ENCODE peak calls at places on chromosomes 7 and 10, in ten cellular contexts. One of them, this sample, is unnamed.

GRCh38 chr7:153628825-153629224 is 423.4 kb upstream of the DPP6 start:
- DNase-seq in cardiac fibroblast: no peak
- DNase-seq in vagina: no peak
- DNase-seq in adrenal gland: no peak
- DNase-seq in neural progenitor cell: no peak
- DNase-seq in K562: no peak
- DNase-seq in A549: no peak
- DNase-seq in cardiac muscle cell: no peak
- DNase-seq in right lobe of liver: no peak
- DNase-seq in pancreas: no peak
- DNase-seq in this sample: no peak

GRCh38 chr10:12625393-12626023 is 276.2 kb downstream of the CAMK1D start:
- DNase-seq in adrenal gland: no peak
- DNase-seq in vagina: no peak
- DNase-seq in cardiac muscle cell: no peak
- DNase-seq in cardiac fibroblast: no peak
- DNase-seq in pancreas: no peak
- DNase-seq in A549: no peak
- DNase-seq in right lobe of liver: no peak
- DNase-seq in K562: no peak
- DNase-seq in neural progenitor cell: no peak
- DNase-seq in this sample: no peak

GRCh38 chr7:4820405-4820967 is 41.3 kb downstream of the PAPOLB start:
- DNase-seq in adrenal gland: no peak
- DNase-seq in vagina: no peak
- DNase-seq in neural progenitor cell: no peak
- DNase-seq in cardiac fibroblast: no peak
- DNase-seq in A549: no peak
- DNase-seq in right lobe of liver: no peak
- DNase-seq in K562: no peak
- DNase-seq in cardiac muscle cell: no peak
- DNase-seq in pancreas: no peak
- DNase-seq in this sample: no peak

GRCh38 chr10:93954726-93955363 is 38.9 kb upstream of the PLCE1 start:
- DNase-seq in neural progenitor cell: no peak
- DNase-seq in right lobe of liver: no peak
- DNase-seq in pancreas: no peak
- DNase-seq in cardiac fibroblast: no peak
- DNase-seq in A549: no peak
- DNase-seq in vagina: no peak
- DNase-seq in adrenal gland: no peak
- DNase-seq in cardiac muscle cell: no peak
- DNase-seq in K562: no peak
- DNase-seq in this sample: peak; percentile 8

GRCh38 chr10:15455456-15455855 is 84.4 kb upstream of the FAM171A1 start:
- DNase-seq in adrenal gland: no peak
- DNase-seq in neural progenitor cell: no peak
- DNase-seq in pancreas: no peak
- DNase-seq in right lobe of liver: no peak
- DNase-seq in K562: peak; percentile 33
- DNase-seq in vagina: no peak
- DNase-seq in A549: no peak
- DNase-seq in cardiac muscle cell: no peak
- DNase-seq in cardiac fibroblast: no peak
- DNase-seq in this sample: no peak

GRCh38 chr7:158121441-158122045 is 466.1 kb downstream of the PTPRN2 start:
- DNase-seq in adrenal gland: no peak
- DNase-seq in cardiac fibroblast: no peak
- DNase-seq in vagina: no peak
- DNase-seq in right lobe of liver: no peak
- DNase-seq in pancreas: no peak
- DNase-seq in neural progenitor cell: no peak
- DNase-seq in K562: no peak
- DNase-seq in A549: no peak
- DNase-seq in cardiac muscle cell: no peak
- DNase-seq in this sample: no peak

GRCh38 chr10:133115453-133115842 is 27.7 kb downstream of the ADGRA1 start:
- DNase-seq in A549: no peak
- DNase-seq in right lobe of liver: no peak
- DNase-seq in adrenal gland: no peak
- DNase-seq in K562: no peak
- DNase-seq in vagina: no peak
- DNase-seq in pancreas: no peak
- DNase-seq in neural progenitor cell: no peak
- DNase-seq in cardiac fibroblast: no peak
- DNase-seq in cardiac muscle cell: no peak
- DNase-seq in this sample: no peak

GRCh38 chr7:682810-683209 is 43.7 kb upstream of the DNAAF5 start:
- DNase-seq in cardiac muscle cell: no peak
- DNase-seq in right lobe of liver: no peak
- DNase-seq in neural progenitor cell: no peak
- DNase-seq in adrenal gland: no peak
- DNase-seq in vagina: no peak
- DNase-seq in pancreas: no peak
- DNase-seq in K562: no peak
- DNase-seq in cardiac fibroblast: no peak
- DNase-seq in A549: no peak
- DNase-seq in this sample: no peak

GRCh38 chr7:50728184-50728583 is 54.5 kb downstream of the GRB10 start:
- DNase-seq in A549: no peak
- DNase-seq in cardiac fibroblast: peak; percentile 68
- DNase-seq in vagina: no peak
- DNase-seq in adrenal gland: no peak
- DNase-seq in cardiac muscle cell: peak; percentile 69
- DNase-seq in pancreas: no peak
- DNase-seq in right lobe of liver: no peak
- DNase-seq in K562: no peak
- DNase-seq in neural progenitor cell: no peak
- DNase-seq in this sample: peak; percentile 73

GRCh38 chr7:132446666-132447217 is 129.5 kb downstream of the PLXNA4 start:
- DNase-seq in pancreas: no peak
- DNase-seq in A549: no peak
- DNase-seq in cardiac fibroblast: no peak
- DNase-seq in right lobe of liver: no peak
- DNase-seq in neural progenitor cell: no peak
- DNase-seq in K562: no peak
- DNase-seq in vagina: no peak
- DNase-seq in adrenal gland: no peak
- DNase-seq in cardiac muscle cell: no peak
- DNase-seq in this sample: no peak

GRCh38 chr7:70390251-70390650 is 741.7 kb upstream of the GALNT17 start:
- DNase-seq in cardiac muscle cell: no peak
- DNase-seq in cardiac fibroblast: no peak
- DNase-seq in vagina: no peak
- DNase-seq in A549: no peak
- DNase-seq in adrenal gland: no peak
- DNase-seq in right lobe of liver: no peak
- DNase-seq in pancreas: no peak
- DNase-seq in K562: no peak
- DNase-seq in neural progenitor cell: no peak
- DNase-seq in this sample: no peak

GRCh38 chr10:100634034-100634433 is 98.3 kb downstream of the HIF1AN start:
- DNase-seq in right lobe of liver: no peak
- DNase-seq in cardiac fibroblast: no peak
- DNase-seq in neural progenitor cell: no peak
- DNase-seq in K562: no peak
- DNase-seq in vagina: no peak
- DNase-seq in pancreas: no peak
- DNase-seq in adrenal gland: no peak
- DNase-seq in cardiac muscle cell: no peak
- DNase-seq in A549: no peak
- DNase-seq in this sample: no peak

GRCh38 chr10:100636848-100637553 is 101.3 kb downstream of the HIF1AN start:
- DNase-seq in K562: peak; percentile 37
- DNase-seq in pancreas: no peak
- DNase-seq in vagina: no peak
- DNase-seq in A549: no peak
- DNase-seq in right lobe of liver: no peak
- DNase-seq in adrenal gland: no peak
- DNase-seq in cardiac muscle cell: no peak
- DNase-seq in neural progenitor cell: no peak
- DNase-seq in cardiac fibroblast: no peak
- DNase-seq in this sample: no peak

GRCh38 chr10:100642295-100642994 is 102.9 kb upstream of the PAX2 start:
- DNase-seq in cardiac fibroblast: no peak
- DNase-seq in adrenal gland: no peak
- DNase-seq in pancreas: no peak
- DNase-seq in K562: no peak
- DNase-seq in right lobe of liver: no peak
- DNase-seq in vagina: no peak
- DNase-seq in cardiac muscle cell: no peak
- DNase-seq in A549: no peak
- DNase-seq in neural progenitor cell: peak; percentile 33
- DNase-seq in this sample: no peak

GRCh38 chr10:100632027-100632426 is 96.3 kb downstream of the HIF1AN start:
- DNase-seq in cardiac muscle cell: no peak
- DNase-seq in pancreas: no peak
- DNase-seq in cardiac fibroblast: no peak
- DNase-seq in K562: no peak
- DNase-seq in neural progenitor cell: no peak
- DNase-seq in vagina: no peak
- DNase-seq in right lobe of liver: no peak
- DNase-seq in adrenal gland: no peak
- DNase-seq in A549: no peak
- DNase-seq in this sample: no peak

GRCh38 chr10:100637785-100638184 is 102.0 kb downstream of the HIF1AN start:
- DNase-seq in adrenal gland: no peak
- DNase-seq in vagina: no peak
- DNase-seq in A549: peak; percentile 67
- DNase-seq in K562: peak; percentile 58
- DNase-seq in cardiac fibroblast: no peak
- DNase-seq in neural progenitor cell: peak; percentile 85
- DNase-seq in cardiac muscle cell: peak; percentile 23
- DNase-seq in right lobe of liver: no peak
- DNase-seq in pancreas: no peak
- DNase-seq in this sample: no peak
- TF ChIP-seq CTCF in adrenal gland: peak; percentile 17
- TF ChIP-seq CTCF in vagina: no peak
- TF ChIP-seq CTCF in A549: peak; percentile 41
- TF ChIP-seq CTCF in K562: peak; percentile 65
- TF ChIP-seq CTCF in cardiac fibroblast: peak; percentile 67
- TF ChIP-seq CTCF in neural progenitor cell: peak; percentile 73
- TF ChIP-seq CTCF in cardiac muscle cell: peak; percentile 48
- TF ChIP-seq CTCF in right lobe of liver: peak; percentile 24
- TF ChIP-seq CTCF in pancreas: no peak
- TF ChIP-seq CTCF in this sample: peak; percentile 44

GRCh38 chr10:130108934-130109604 is 1.6 kb downstream of the C10orf143 start:
- DNase-seq in cardiac fibroblast: no peak
- DNase-seq in K562: no peak
- DNase-seq in vagina: no peak
- DNase-seq in A549: no peak
- DNase-seq in right lobe of liver: no peak
- DNase-seq in neural progenitor cell: no peak
- DNase-seq in cardiac muscle cell: no peak
- DNase-seq in adrenal gland: no peak
- DNase-seq in pancreas: no peak
- DNase-seq in this sample: no peak

GRCh38 chr10:130110236-130111114 is at the start of gene C10orf143:
- DNase-seq in neural progenitor cell: peak; percentile 98
- DNase-seq in cardiac fibroblast: peak; percentile 98
- DNase-seq in vagina: peak; percentile 97
- DNase-seq in pancreas: peak; percentile 99
- DNase-seq in adrenal gland: peak; percentile 98
- DNase-seq in A549: peak; percentile 91
- DNase-seq in right lobe of liver: peak; percentile 99
- DNase-seq in K562: peak; percentile 95
- DNase-seq in cardiac muscle cell: peak; percentile 98
- DNase-seq in this sample: peak; percentile 98

GRCh38 chr10:130109796-130110235 is 814 bp downstream of the C10orf143 start:
- DNase-seq in cardiac fibroblast: peak; percentile 94
- DNase-seq in pancreas: peak; percentile 70
- DNase-seq in K562: peak; percentile 37
- DNase-seq in adrenal gland: peak; percentile 89
- DNase-seq in right lobe of liver: peak; percentile 71
- DNase-seq in vagina: no peak
- DNase-seq in cardiac muscle cell: peak; percentile 93
- DNase-seq in A549: peak; percentile 58
- DNase-seq in neural progenitor cell: peak; percentile 85
- DNase-seq in this sample: peak; percentile 93

GRCh38 chr10:130111115-130111847 is 651 bp upstream of the C10orf143 start:
- DNase-seq in neural progenitor cell: peak; percentile 98
- DNase-seq in cardiac fibroblast: peak; percentile 98
- DNase-seq in K562: peak; percentile 85
- DNase-seq in A549: peak; percentile 97
- DNase-seq in adrenal gland: peak; percentile 98
- DNase-seq in pancreas: peak; percentile 92
- DNase-seq in cardiac muscle cell: peak; percentile 99
- DNase-seq in vagina: peak; percentile 98
- DNase-seq in right lobe of liver: peak; percentile 98
- DNase-seq in this sample: peak; percentile 98

DNA sequence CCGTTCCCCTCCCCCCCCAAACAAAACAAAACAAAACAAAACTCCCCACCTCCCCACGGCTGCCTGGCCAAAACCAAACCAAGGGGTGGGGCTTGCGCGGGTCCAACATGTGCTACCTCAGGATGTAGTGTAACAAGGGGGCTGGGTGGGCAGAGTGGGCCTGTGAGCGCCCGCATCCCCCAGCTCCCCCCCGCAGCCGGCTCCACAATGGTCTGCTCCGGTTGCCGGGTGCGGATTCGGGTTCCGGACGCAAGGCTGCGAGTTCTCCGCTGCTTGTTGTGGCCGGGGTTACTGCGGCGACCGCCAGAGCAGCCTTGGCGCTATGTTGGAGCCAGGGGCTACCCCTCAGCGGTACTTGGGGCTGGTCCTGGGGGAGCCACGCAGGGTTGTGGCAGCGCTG is 4.9 kb downstream of the C10orf143 start:
- DNase-seq in vagina: no peak
- DNase-seq in neural progenitor cell: peak; percentile 54
- DNase-seq in adrenal gland: no peak
- DNase-seq in A549: no peak
- DNase-seq in pancreas: no peak
- DNase-seq in K562: no peak
- DNase-seq in cardiac muscle cell: peak; percentile 25
- DNase-seq in right lobe of liver: no peak
- DNase-seq in cardiac fibroblast: no peak
- DNase-seq in this sample: no peak
- H3K4me3 ChIP-seq in vagina: no peak overlapping the region
- H3K4me3 ChIP-seq in neural progenitor cell: peak overlapping the region; percentile 18
- H3K4me3 ChIP-seq in adrenal gland: no peak overlapping the region
- H3K4me3 ChIP-seq in A549: no peak overlapping the region
- H3K4me3 ChIP-seq in pancreas: no peak overlapping the region
- H3K4me3 ChIP-seq in K562: no peak overlapping the region
- H3K4me3 ChIP-seq in cardiac muscle cell: no peak overlapping the region
- H3K4me3 ChIP-seq in right lobe of liver: no peak overlapping the region
- H3K4me3 ChIP-seq in cardiac fibroblast: no peak overlapping the region
- H3K4me3 ChIP-seq in this sample: no peak overlapping the region

GRCh38 chr7:7709263-7709662 is 9.1 kb downstream of the RPA3 start:
- DNase-seq in cardiac muscle cell: no peak
- DNase-seq in cardiac fibroblast: no peak
- DNase-seq in neural progenitor cell: peak; percentile 58
- DNase-seq in right lobe of liver: no peak
- DNase-seq in A549: no peak
- DNase-seq in adrenal gland: no peak
- DNase-seq in pancreas: no peak
- DNase-seq in vagina: no peak
- DNase-seq in K562: no peak
- DNase-seq in this sample: no peak
- TF ChIP-seq CTCF in cardiac muscle cell: no peak
- TF ChIP-seq CTCF in cardiac fibroblast: no peak
- TF ChIP-seq CTCF in neural progenitor cell: no peak
- TF ChIP-seq CTCF in right lobe of liver: no peak
- TF ChIP-seq CTCF in A549: no peak
- TF ChIP-seq CTCF in adrenal gland: no peak
- TF ChIP-seq CTCF in pancreas: no peak
- TF ChIP-seq CTCF in vagina: no peak
- TF ChIP-seq CTCF in K562: no peak
- TF ChIP-seq CTCF in this sample: no peak

GRCh38 chr7:122183106-122183505 is 39.1 kb upstream of the AASS start:
- DNase-seq in adrenal gland: no peak
- DNase-seq in cardiac fibroblast: no peak
- DNase-seq in A549: no peak
- DNase-seq in neural progenitor cell: no peak
- DNase-seq in pancreas: no peak
- DNase-seq in cardiac muscle cell: no peak
- DNase-seq in vagina: no peak
- DNase-seq in K562: no peak
- DNase-seq in right lobe of liver: no peak
- DNase-seq in this sample: no peak
- H3K4me3 ChIP-seq in adrenal gland: no peak overlapping the region
- H3K4me3 ChIP-seq in cardiac fibroblast: no peak overlapping the region
- H3K4me3 ChIP-seq in A549: no peak overlapping the region
- H3K4me3 ChIP-seq in neural progenitor cell: no peak overlapping the region
- H3K4me3 ChIP-seq in pancreas: no peak overlapping the region
- H3K4me3 ChIP-seq in cardiac muscle cell: no peak overlapping the region
- H3K4me3 ChIP-seq in vagina: no peak overlapping the region
- H3K4me3 ChIP-seq in K562: no peak overlapping the region
- H3K4me3 ChIP-seq in right lobe of liver: no peak overlapping the region
- H3K4me3 ChIP-seq in this sample: no peak overlapping the region

This sample was measured in fibroblast of pulmonary artery.